ENCODE peak calls at places on chromosomes 6 and 20, in ten cellular contexts. E is CD4-positive, alpha-beta T cell; N is ovary; L is AG10803; V is lower leg skin; Y is endothelial cell of umbilical vein; K is glutamatergic neuron; O is AG04450; J is lower lobe of right lung; R is nephron progenitor cell. U is an unnamed sample.

GRCh38 chr6:143632894-143633293 is 44.9 kb upstream of the PHACTR2 start:
- DNase-seq in J (no peak), V (no peak), E (no peak), K (no peak), R (no peak), L (no peak), Y (no peak), N (no peak), O (no peak), U (no peak)

GRCh38 chr6:35341557-35341956 is 801 bp upstream of the PPARD start:
- DNase-seq in O (no peak), E (no peak), Y (no peak), V (peak), K (no peak), R (no peak), N (no peak), J (no peak), L (no peak), U (no peak)

GRCh38 chr6:33718713-33719112 is 7.2 kb upstream of the UQCC2 start:
- DNase-seq in E (no peak), Y (no peak), V (no peak), L (no peak), O (no peak), R (no peak), N (no peak), J (no peak), K (no peak), U (no peak)

GRCh38 chr6:7658543-7658942 is 67.4 kb upstream of the BMP6 start:
- DNase-seq in J (no peak), K (no peak), V (no peak), E (no peak), N (no peak), L (no peak), Y (no peak), R (no peak), O (no peak), U (no peak)

GRCh38 chr6:122012576-122012975 is 386.9 kb upstream of the HSF2 start:
- DNase-seq in R (no peak), O (no peak), L (peak), K (no peak), N (no peak), V (no peak), J (no peak), E (no peak), Y (no peak), U (no peak)

GRCh38 chr20:4601630-4602296 is 119.9 kb upstream of the PRND start:
- DNase-seq in R (no peak), E (no peak), J (no peak), V (no peak), N (no peak), O (no peak), Y (peak), K (no peak), L (peak), U (no peak)

GRCh38 chr6:26054937-26055669 is 32.1 kb upstream of the HFE start:
- DNase-seq in V (peak), O (peak), R (peak), K (peak), E (peak), L (peak), N (peak), Y (peak), J (peak), U (peak)

GRCh38 chr6:170480045-170480714 is 72.9 kb downstream of the PSMB1 start:
- DNase-seq in J (no peak), E (no peak), R (no peak), Y (no peak), L (no peak), O (no peak), N (no peak), K (no peak), V (no peak), U (no peak)

GRCh38 chr20:56625837-56626236 is 3.3 kb upstream of the TFAP2C start:
- DNase-seq in E (no peak), L (no peak), V (no peak), R (no peak), Y (no peak), J (no peak), N (no peak), K (no peak), O (no peak), U (no peak)

GRCh38 chr6:20542927-20543602 is 8.8 kb downstream of the CDKAL1 start:
- DNase-seq in O (peak), Y (peak), E (no peak), V (no peak), L (peak), K (no peak), J (no peak), R (no peak), N (no peak), U (no peak)

GRCh38 chr6:36649721-36650484 is 28.6 kb upstream of the CDKN1A start:
- DNase-seq in J (no peak), Y (no peak), O (no peak), E (no peak), R (no peak), V (no peak), K (no peak), N (no peak), L (no peak), U (no peak)

GRCh38 chr6:27288136-27289044 is 23.7 kb downstream of the POM121L2 start:
- DNase-seq in R (peak), N (no peak), V (no peak), K (peak), Y (no peak), O (no peak), J (no peak), E (no peak), L (no peak), U (no peak)

GRCh38 chr6:155958550-155958949 is 502.9 kb upstream of the NOX3 start:
- DNase-seq in R (no peak), N (no peak), E (no peak), K (no peak), L (no peak), V (no peak), J (no peak), Y (no peak), O (no peak), U (no peak)

GRCh38 chr6:109059591-109060021 is 35.0 kb downstream of the SESN1 start:
- DNase-seq in N (no peak), O (no peak), V (no peak), J (no peak), K (no peak), Y (peak), E (no peak), L (peak), R (no peak), U (no peak)

GRCh38 chr20:20366551-20366895 is 1.4 kb upstream of the INSM1 start:
- DNase-seq in O (no peak), E (no peak), V (no peak), N (no peak), Y (no peak), R (no peak), K (no peak), J (no peak), L (no peak), U (no peak)

GRCh38 chr6:145073811-145074210 is 661.5 kb downstream of the EPM2A start:
- DNase-seq in J (no peak), R (no peak), O (no peak), N (no peak), V (no peak), L (peak), E (no peak), K (no peak), Y (no peak), U (no peak)

GRCh38 chr6:19873031-19873430 is 35.9 kb downstream of the ID4 start:
- DNase-seq in L (no peak), Y (no peak), R (peak), K (peak), E (no peak), J (no peak), O (no peak), N (no peak), V (no peak), U (no peak)

GRCh38 chr6:15247750-15248450 is 2.0 kb downstream of the JARID2 start:
- DNase-seq in L (peak), R (peak), N (peak), E (peak), V (peak), K (peak), J (peak), Y (peak), O (no peak), U (peak)

GRCh38 chr20:51199920-51200319 is 177.0 kb upstream of the KCNG1 start:
- DNase-seq in L (no peak), N (no peak), Y (no peak), K (no peak), J (no peak), V (peak), R (no peak), O (no peak), E (no peak), U (no peak)

GRCh38 chr20:41616228-41616627 is 1.9 kb downstream of the CHD6 start:
- DNase-seq in J (no peak), Y (no peak), L (peak), O (no peak), E (no peak), R (no peak), N (no peak), V (no peak), K (no peak), U (no peak)

GRCh38 chr20:39394461-39394860 is 432.3 kb downstream of the DHX35 start:
- DNase-seq in O (no peak), L (no peak), K (no peak), N (no peak), V (no peak), J (no peak), Y (no peak), E (no peak), R (no peak), U (no peak)

GRCh38 chr20:11001767-11002540 is 328.2 kb upstream of the JAG1 start:
- DNase-seq in E (no peak), J (no peak), N (no peak), R (no peak), K (no peak), V (no peak), Y (peak), L (peak), O (no peak), U (no peak)

GRCh38 chr6:161374971-161375873 is 101.4 kb upstream of the AGPAT4 start:
- DNase-seq in V (peak), L (peak), R (peak), N (peak), O (no peak), J (peak), Y (peak), K (peak), E (no peak), U (no peak)

GRCh38 chr6:129659590-129660345 is 50.2 kb downstream of the ARHGAP18 start:
- DNase-seq in J (no peak), K (no peak), V (no peak), E (no peak), O (no peak), N (no peak), L (no peak), R (no peak), Y (no peak), U (no peak)

GRCh38 chr6:136860043-136860442 is 37.7 kb downstream of the PEX7 start:
- DNase-seq in V (no peak), Y (no peak), L (no peak), O (no peak), R (no peak), J (no peak), E (no peak), K (no peak), N (no peak), U (no peak)

GRCh38 chr20:57480444-57481152 is 44.3 kb downstream of the CTCFL start:
- DNase-seq in Y (no peak), E (peak), R (no peak), O (no peak), J (no peak), N (no peak), L (no peak), K (no peak), V (no peak), U (no peak)

GRCh38 chr6:21808045-21808470 is 214.5 kb downstream of the SOX4 start:
- DNase-seq in V (peak), O (no peak), R (peak), Y (no peak), L (peak), N (peak), J (no peak), E (no peak), K (no peak), U (no peak)

GRCh38 chr20:11063459-11063858 is 389.7 kb upstream of the JAG1 start:
- DNase-seq in N (no peak), E (no peak), R (no peak), K (no peak), Y (no peak), O (no peak), V (no peak), L (no peak), J (no peak), U (no peak)

GRCh38 chr20:47379433-47380150 is 23.1 kb upstream of the ZMYND8 start:
- DNase-seq in L (peak), N (no peak), V (no peak), K (no peak), E (no peak), R (no peak), Y (no peak), O (peak), J (no peak), U (no peak)

GRCh38 chr6:132490478-132491204 is 22.3 kb downstream of the STX7 start:
- DNase-seq in L (peak), R (no peak), O (no peak), E (no peak), N (no peak), K (no peak), V (no peak), J (no peak), Y (peak), U (no peak)

GRCh38 chr6:168361766-168362165 is 42.2 kb upstream of the DACT2 start:
- DNase-seq in K (no peak), R (no peak), O (no peak), J (no peak), E (no peak), L (no peak), V (no peak), Y (no peak), N (no peak), U (no peak)

GRCh38 chr20:46826343-46826984 is 68.2 kb upstream of the EYA2 start:
- DNase-seq in E (no peak), Y (no peak), J (no peak), K (no peak), O (no peak), V (no peak), N (no peak), L (peak), R (no peak), U (no peak)

GRCh38 chr6:148445620-148446019 is 103.0 kb downstream of the SASH1 start:
- DNase-seq in O (no peak), K (no peak), E (no peak), R (no peak), J (no peak), L (peak), Y (peak), N (no peak), V (no peak), U (no peak)

GRCh38 chr6:1263039-1263849 is 48.7 kb upstream of the FOXQ1 start:
- DNase-seq in E (no peak), K (no peak), L (peak), O (no peak), V (peak), Y (no peak), R (no peak), N (no peak), J (peak), U (no peak)

GRCh38 chr6:35231563-35231962 is 17.8 kb downstream of the SCUBE3 start:
- DNase-seq in R (no peak), V (no peak), L (no peak), N (no peak), J (no peak), K (no peak), Y (no peak), E (no peak), O (no peak), U (no peak)

GRCh38 chr6:162728177-162728571 is 400 bp downstream of the PACRG start:
- DNase-seq in R (peak), J (no peak), O (no peak), N (no peak), V (no peak), E (no peak), Y (no peak), L (no peak), K (no peak), U (no peak)

GRCh38 chr6:17103715-17104114 is 1.9 kb downstream of the STMND1 start:
- DNase-seq in L (no peak), J (no peak), K (no peak), E (no peak), V (no peak), N (no peak), R (no peak), Y (no peak), O (no peak), U (no peak)

GRCh38 chr6:17099401-17100059 is 2.3 kb upstream of the STMND1 start:
- DNase-seq in E (no peak), R (no peak), Y (no peak), L (no peak), N (no peak), O (no peak), V (no peak), K (no peak), J (no peak), U (no peak)

GRCh38 chr6:17102258-17102870 is 514 bp downstream of the STMND1 start:
- DNase-seq in E (no peak), R (no peak), L (no peak), K (no peak), Y (no peak), J (no peak), O (no peak), N (no peak), V (no peak), U (no peak)

GRCh38 chr6:17098538-17098937 is 3.3 kb upstream of the STMND1 start:
- DNase-seq in J (no peak), V (no peak), O (no peak), Y (no peak), N (no peak), K (no peak), L (no peak), E (no peak), R (no peak), U (no peak)

DNA sequence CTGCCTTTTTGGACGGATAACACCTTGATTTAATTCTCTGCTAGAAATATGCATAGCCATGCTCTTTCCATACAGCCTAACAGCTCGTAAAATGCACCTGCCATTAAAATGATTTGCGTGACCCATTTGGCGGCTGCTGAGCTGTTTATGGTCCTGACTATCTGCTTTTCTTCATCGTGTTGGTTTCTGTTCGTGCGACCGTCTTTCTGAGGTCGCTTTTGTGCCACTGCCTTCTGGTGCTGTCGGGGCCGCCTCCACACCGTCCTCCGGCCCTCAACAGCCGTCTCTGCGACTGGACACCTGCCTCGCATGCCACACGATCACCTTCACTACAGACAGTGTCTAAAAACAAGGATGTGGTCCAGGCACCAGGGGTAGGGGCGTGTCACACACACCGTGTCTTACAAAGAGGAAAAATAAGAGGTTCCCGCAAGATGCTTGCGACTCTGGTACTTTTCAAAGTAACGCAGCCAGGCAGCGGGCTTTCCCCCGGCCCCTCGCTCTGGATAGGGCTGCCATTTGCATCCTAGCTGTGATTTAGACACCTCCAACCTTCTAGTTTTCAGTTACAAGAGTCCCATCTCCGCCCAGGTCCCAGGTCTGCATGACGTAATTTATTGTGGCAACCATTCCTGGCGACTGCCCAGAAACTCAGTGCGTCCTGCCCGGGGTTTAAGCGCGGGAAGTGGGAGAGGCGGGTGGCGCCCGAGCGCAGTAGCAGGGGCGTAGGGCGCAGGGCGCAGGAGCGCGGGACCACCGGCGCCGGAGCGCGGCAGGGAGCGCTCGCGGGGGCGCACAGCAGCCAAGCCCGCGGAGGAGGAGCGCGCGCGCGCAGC is at the start of gene STMND1:
- DNase-seq in O (no peak), V (no peak), R (peak), Y (peak), N (peak), J (peak), E (no peak), K (peak), L (peak), U (peak)
- TF ChIP-seq CTCF in O (no peak), V (no peak), R (no peak), Y (no peak), N (no peak), J (no peak), E (no peak), K (no peak), L (no peak), U (no peak)

DNA sequence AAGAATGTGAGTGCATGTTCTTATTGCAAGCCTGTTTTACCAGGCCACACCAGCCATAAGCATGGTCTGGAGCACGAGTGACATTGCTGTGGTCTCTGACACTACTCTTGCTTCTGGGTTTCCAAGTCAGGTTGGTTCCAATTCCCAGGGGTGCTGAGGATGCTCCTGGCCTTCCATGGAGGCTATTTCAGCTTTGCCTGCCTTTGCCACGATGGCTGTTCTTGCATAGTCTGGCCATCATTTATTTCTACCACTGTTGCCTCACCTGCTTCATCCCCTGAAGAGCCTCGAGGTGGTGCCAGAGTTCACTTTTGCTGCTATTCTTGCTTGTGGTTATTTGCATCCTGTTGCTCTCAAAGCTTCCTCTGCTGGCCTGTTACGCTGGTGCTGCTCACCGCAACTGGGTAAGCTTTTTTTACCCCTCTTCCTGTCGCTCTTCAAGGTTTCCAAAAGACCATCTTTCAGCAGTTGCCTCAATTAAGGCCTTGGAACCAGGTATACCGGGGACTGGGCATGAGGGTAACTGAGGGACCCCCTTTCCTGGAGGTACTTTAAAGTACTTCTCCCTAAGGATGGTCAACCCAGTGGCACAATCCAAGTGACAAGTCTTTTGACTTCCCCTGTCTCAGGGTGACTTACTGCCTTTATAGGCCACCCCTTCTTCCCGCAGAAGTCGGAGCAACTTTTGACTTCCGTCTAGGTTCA is 64.5 kb downstream of the AKAP7 start:
- DNase-seq in L (peak), V (no peak), J (no peak), E (peak), N (no peak), R (peak), K (no peak), Y (peak), O (no peak), U (no peak)
- TF ChIP-seq CTCF in L (peak), V (no peak), J (peak), E (peak), N (no peak), R (peak), K (no peak), Y (peak), O (peak), U (peak)

GRCh38 chr6:112268011-112268410 is 13.6 kb upstream of the LAMA4 start:
- DNase-seq in L (no peak), Y (no peak), V (no peak), O (no peak), J (no peak), N (no peak), E (no peak), R (no peak), K (no peak), U (no peak)

GRCh38 chr6:112270756-112271155 is 16.4 kb upstream of the LAMA4 start:
- DNase-seq in E (no peak), K (no peak), R (no peak), N (no peak), L (no peak), J (no peak), Y (no peak), O (no peak), V (no peak), U (no peak)

GRCh38 chr6:112268628-112269027 is 14.3 kb upstream of the LAMA4 start:
- DNase-seq in N (no peak), Y (no peak), K (no peak), J (no peak), L (no peak), R (no peak), O (no peak), E (no peak), V (no peak), U (no peak)

GRCh38 chr6:112269979-112270378 is 15.6 kb upstream of the LAMA4 start:
- DNase-seq in E (no peak), K (no peak), Y (no peak), J (no peak), O (no peak), N (no peak), R (no peak), V (no peak), L (no peak), U (no peak)

GRCh38 chr6:112269165-112269564 is 14.8 kb upstream of the LAMA4 start:
- DNase-seq in O (no peak), J (no peak), K (no peak), Y (peak), L (peak), N (no peak), R (no peak), V (no peak), E (no peak), U (no peak)
- TF ChIP-seq CTCF in O (peak), J (no peak), K (no peak), Y (peak), L (peak), N (no peak), R (no peak), V (no peak), E (no peak), U (no peak)

DNA sequence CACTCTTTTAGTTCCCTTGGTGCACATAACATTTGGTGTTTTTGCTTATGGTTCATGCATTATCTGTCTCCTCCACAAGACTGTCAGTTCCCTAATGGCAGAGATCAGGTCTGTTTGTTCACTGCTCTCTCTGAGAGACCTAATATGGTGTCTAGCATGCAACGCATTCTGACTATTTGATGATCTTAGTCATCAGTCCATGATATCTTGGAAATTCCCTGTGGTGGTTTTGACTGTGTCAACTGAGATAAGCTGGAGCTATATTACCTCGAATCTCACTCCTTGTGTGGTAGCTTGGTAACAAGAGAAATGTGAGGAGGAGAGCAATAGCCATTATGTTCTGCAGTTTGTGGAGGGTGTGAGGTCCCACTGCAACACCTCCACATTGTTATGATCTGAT is 229.8 kb downstream of the FRK start:
- DNase-seq in E (no peak), L (no peak), N (no peak), R (no peak), Y (no peak), O (no peak), V (no peak), K (no peak), J (no peak), U (no peak)
- TF ChIP-seq CTCF in E (no peak), L (no peak), N (no peak), R (no peak), Y (no peak), O (no peak), V (no peak), K (no peak), J (no peak), U (no peak)